ENCODE peak calls at places on chromosome X, in ten cellular contexts. U is uterus, I is heart left ventricle, R is sigmoid colon, Y is A549, L is tibial nerve, W is ovary, N is NB4, Q is breast epithelium, C is HCT116. K is an unnamed sample.

GRCh38 chrX:118807151-118808017 is 16.2 kb upstream of the ZCCHC12 start:
- DNase-seq in L (peak), C (peak), Y (peak), W (peak), U (peak), R (no peak), Q (no peak), N (peak), I (no peak), K (peak)

GRCh38 chrX:74250574-74250973 is 53.4 kb upstream of the ZCCHC13 start:
- DNase-seq in C (no peak), L (no peak), W (no peak), U (no peak), Q (no peak), R (no peak), N (peak), I (no peak), Y (no peak), K (peak)

GRCh38 chrX:13119386-13119785 is 75.0 kb upstream of the FAM9C start:
- DNase-seq in N (no peak), L (no peak), Y (no peak), R (no peak), I (no peak), C (no peak), W (no peak), U (no peak), Q (no peak), K (no peak)

GRCh38 chrX:133859336-133859735 is 126.1 kb downstream of the GPC3 start:
- DNase-seq in C (no peak), R (no peak), W (no peak), U (no peak), N (no peak), I (no peak), Q (no peak), Y (no peak), L (no peak), K (no peak)

GRCh38 chrX:40960041-40960440 is 125.2 kb upstream of the USP9X start:
- DNase-seq in W (no peak), Y (no peak), U (no peak), R (no peak), Q (no peak), C (no peak), I (no peak), N (no peak), L (no peak), K (no peak)

GRCh38 chrX:22159071-22159470 is 113.6 kb upstream of the CBLL2 start:
- DNase-seq in R (no peak), N (no peak), U (no peak), L (no peak), W (no peak), C (no peak), Q (no peak), Y (no peak), I (no peak), K (no peak)

GRCh38 chrX:148593987-148594386 is 93.6 kb downstream of the AFF2 start:
- DNase-seq in Y (no peak), R (no peak), U (no peak), C (no peak), Q (no peak), W (no peak), L (no peak), N (peak), I (no peak), K (no peak)

GRCh38 chrX:41923925-41924693 is 755 bp upstream of the CASK start:
- DNase-seq in W (no peak), Y (peak), U (no peak), Q (no peak), R (no peak), N (peak), L (peak), I (peak), C (peak), K (peak)

GRCh38 chrX:19799319-19800182 is 87.8 kb downstream of the SH3KBP1 start:
- DNase-seq in U (no peak), L (no peak), I (no peak), N (no peak), Q (no peak), W (no peak), C (no peak), Y (no peak), R (no peak), K (no peak)

GRCh38 chrX:16559206-16559619 is 90.7 kb upstream of the S100G start:
- DNase-seq in U (no peak), L (no peak), C (no peak), N (no peak), I (no peak), W (no peak), Y (no peak), R (no peak), Q (no peak), K (no peak)

GRCh38 chrX:148609766-148610698 is 109.6 kb downstream of the AFF2 start:
- DNase-seq in C (no peak), Q (no peak), L (no peak), N (peak), W (no peak), U (no peak), Y (no peak), I (no peak), R (no peak), K (no peak)

GRCh38 chrX:45851434-45851991 is 650.8 kb upstream of the DIPK2B start:
- DNase-seq in W (peak), R (no peak), L (no peak), N (peak), C (peak), U (peak), I (no peak), Q (no peak), Y (peak), K (peak)

GRCh38 chrX:123962794-123963373 is 1.4 kb downstream of the STAG2 start:
- DNase-seq in Q (peak), L (peak), U (peak), N (peak), C (peak), R (peak), I (peak), Y (peak), W (peak), K (peak)
- TF ChIP-seq POLR2A in Q (peak), L (peak), U (peak), N (peak), C (no peak), R (peak), I (peak), Y (no peak), W (peak), K (peak)

DNA sequence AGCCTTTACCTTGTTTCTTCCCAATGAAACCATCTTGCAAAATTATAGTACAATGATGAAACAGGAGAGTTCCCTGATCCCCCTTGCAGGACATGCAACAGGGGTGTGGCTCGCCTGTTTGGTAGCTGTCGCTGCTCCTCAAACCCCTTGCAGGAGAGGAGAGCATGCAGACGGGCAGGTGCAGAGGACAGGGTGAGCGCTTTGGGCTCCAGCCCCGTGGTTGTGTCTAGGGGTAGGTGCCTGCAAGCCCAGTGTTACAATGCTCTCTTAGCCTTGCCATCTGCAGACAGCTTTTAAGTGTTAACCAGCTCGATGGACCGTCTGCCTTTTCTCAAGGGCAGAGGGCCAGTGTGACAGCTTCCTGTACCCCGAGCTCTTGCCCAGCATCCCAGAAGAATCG is 102.0 kb downstream of the TAB3 start:
- DNase-seq in N (no peak), C (no peak), W (no peak), Y (no peak), Q (no peak), I (no peak), U (no peak), R (peak), L (no peak), K (no peak)
- TF ChIP-seq POLR2A in N (no peak), C (no peak), W (no peak), Y (no peak), Q (no peak), I (no peak), U (no peak), R (no peak), L (no peak), K (no peak)

GRCh38 chrX:54641530-54641929 is 111.5 kb downstream of the GNL3L start:
- DNase-seq in I (no peak), N (no peak), U (no peak), Q (no peak), R (no peak), W (no peak), L (no peak), Y (no peak), C (no peak), K (no peak)

GRCh38 chrX:54640721-54641120 is 110.7 kb downstream of the GNL3L start:
- DNase-seq in U (no peak), I (no peak), L (no peak), W (peak), Q (peak), R (no peak), C (no peak), Y (no peak), N (peak), K (no peak)

GRCh38 chrX:54639018-54639345 is 109.0 kb downstream of the GNL3L start:
- DNase-seq in C (no peak), N (no peak), W (no peak), I (no peak), U (no peak), L (no peak), Q (no peak), R (no peak), Y (no peak), K (no peak)

GRCh38 chrX:54640103-54640428 is 110.0 kb downstream of the GNL3L start:
- DNase-seq in I (no peak), W (no peak), Q (no peak), U (no peak), R (no peak), L (no peak), N (no peak), Y (no peak), C (no peak), K (no peak)

GRCh38 chrX:54639346-54640102 is 109.5 kb downstream of the GNL3L start:
- DNase-seq in L (peak), I (peak), N (peak), U (peak), C (peak), Q (peak), Y (peak), W (peak), R (peak), K (peak)
- TF ChIP-seq POLR2A in L (peak), I (peak), N (peak), U (peak), C (no peak), Q (no peak), Y (peak), W (peak), R (peak), K (peak)

GRCh38 chrX:1449581-1450149 is 3.0 kb downstream of the ASMTL start:
- DNase-seq in U (no peak), C (no peak), W (no peak), I (no peak), Y (no peak), L (no peak), Q (no peak), N (no peak), R (no peak), K (no peak)

GRCh38 chrX:1450381-1451161 is 2.1 kb downstream of the ASMTL start:
- DNase-seq in U (peak), C (no peak), I (no peak), L (no peak), Q (no peak), Y (no peak), N (no peak), W (no peak), R (peak), K (no peak)

GRCh38 chrX:1451676-1452496 is 823 bp downstream of the ASMTL start:
- DNase-seq in U (peak), Q (no peak), L (no peak), N (no peak), I (peak), W (peak), C (no peak), Y (no peak), R (peak), K (no peak)

GRCh38 chrX:1451251-1451675 is 1.4 kb downstream of the ASMTL start:
- DNase-seq in N (no peak), W (no peak), U (no peak), I (no peak), R (peak), L (no peak), Y (no peak), C (no peak), Q (no peak), K (no peak)

GRCh38 chrX:1448793-1449580 is 3.7 kb downstream of the ASMTL start:
- DNase-seq in I (peak), U (peak), Q (peak), Y (no peak), L (peak), C (no peak), N (no peak), R (peak), W (no peak), K (no peak)
- TF ChIP-seq POLR2A in I (no peak), U (no peak), Q (no peak), Y (no peak), L (no peak), C (no peak), N (no peak), R (no peak), W (no peak), K (no peak)